ENCODE peak calls at places on chromosomes 6 and 20, in six cellular contexts. K is activated naive CD8-positive, alpha-beta T cell treated with anti-CD3 and anti-CD28 coated beads for 36 hours; A is renal cortical epithelial cell; T is CD8-positive, alpha-beta T cell; P is fibroblast of the conjunctiva; L is fibroblast of gingiva. S is an unnamed sample.

GRCh38 chr6:11495565-11496145 is 41.9 kb upstream of the TMEM170B start:
- DNase-seq in K (no peak), A (no peak), P (no peak), T (no peak), L (no peak), S (no peak)

GRCh38 chr6:8135276-8135675 is 32.9 kb upstream of the EEF1E1 start:
- DNase-seq in K (no peak), P (no peak), L (no peak), A (no peak), T (no peak), S (no peak)

GRCh38 chr6:163579111-163579879 is 164.8 kb downstream of the QKI start:
- DNase-seq in T (no peak), L (no peak), P (no peak), A (peak), K (no peak), S (no peak)

GRCh38 chr20:6519556-6519955 is 247.9 kb upstream of the BMP2 start:
- DNase-seq in A (peak), P (peak), L (peak), T (no peak), K (no peak), S (no peak)

GRCh38 chr6:25449774-25450173 is 170.6 kb downstream of the CARMIL1 start:
- DNase-seq in K (no peak), L (no peak), A (no peak), P (no peak), T (no peak), S (no peak)

GRCh38 chr6:26292709-26293108 is 72.3 kb upstream of the BTN3A2 start:
- DNase-seq in K (no peak), T (no peak), L (no peak), P (no peak), A (no peak), S (no peak)

GRCh38 chr20:50098259-50098658 is 14.7 kb downstream of the UBE2V1 start:
- DNase-seq in L (no peak), T (no peak), K (no peak), A (no peak), P (no peak), S (no peak)

GRCh38 chr20:38453941-38454340 is 18.7 kb upstream of the RALGAPB start:
- DNase-seq in A (peak), P (no peak), T (no peak), L (no peak), K (no peak), S (no peak)

GRCh38 chr20:45469336-45470261 is at the start of gene WFDC2:
- DNase-seq in P (no peak), L (no peak), A (peak), T (no peak), K (no peak), S (peak)

GRCh38 chr6:16850332-16851022 is 89.2 kb upstream of the ATXN1 start:
- DNase-seq in L (no peak), P (no peak), A (no peak), K (no peak), T (no peak), S (no peak)

GRCh38 chr6:42482126-42482525 is 30.4 kb upstream of the TRERF1 start:
- DNase-seq in K (no peak), P (no peak), A (no peak), L (no peak), T (no peak), S (no peak)

GRCh38 chr20:21529863-21530262 is 16.0 kb upstream of the NKX2-2 start:
- DNase-seq in A (no peak), K (no peak), P (no peak), L (no peak), T (no peak), S (peak)

GRCh38 chr20:50232651-50233324 is 42.2 kb downstream of the CEBPB start:
- DNase-seq in K (no peak), P (no peak), T (no peak), L (no peak), A (no peak), S (no peak)

GRCh38 chr20:40502431-40502992 is 186.5 kb downstream of the MAFB start:
- DNase-seq in A (no peak), P (no peak), L (no peak), K (no peak), T (no peak), S (no peak)

GRCh38 chr6:143451531-143451930 is 926 bp downstream of the PEX3 start:
- DNase-seq in P (no peak), T (no peak), A (peak), K (no peak), L (peak), S (no peak)

GRCh38 chr6:72952808-72953630 is 272.3 kb downstream of the KHDC1L start:
- DNase-seq in T (no peak), K (no peak), P (no peak), A (peak), L (no peak), S (peak)

GRCh38 chr20:32278199-32278643 is 770 bp downstream of the KIF3B start:
- DNase-seq in A (no peak), P (no peak), T (no peak), L (no peak), K (no peak), S (peak)

GRCh38 chr6:9140181-9140580 is 704.8 kb upstream of the SLC35B3 start:
- DNase-seq in T (no peak), K (no peak), A (no peak), P (no peak), L (no peak), S (no peak)

S was measured in HT-29.